ENCODE peak calls at places on chromosome 4, in eight cellular contexts. F is NCI-H1092 treated with DMSO at 0.1 percent for 48 hours; S is GDM1; P is colonic mucosa; H is fibroblast of mammary gland; K is CD8-positive, alpha-beta memory T cell; A is fibroblast of gingiva; O is cardiac muscle cell. I is an unnamed sample.

GRCh38 chr4:156771171-156771837 is 200.3 kb downstream of the PDGFC start:
- DNase-seq in H (peak; percentile 85), K (no peak), F (no peak), O (peak; percentile 67), P (no peak), S (no peak), A (peak; percentile 94), I (peak; percentile 86)

GRCh38 chr4:184344899-184345572 is 127.4 kb upstream of the ENPP6 start:
- DNase-seq in P (no peak), F (no peak), S (no peak), H (no peak), K (no peak), A (no peak), O (no peak), I (no peak)

GRCh38 chr4:79576480-79576803 is 168.4 kb upstream of the GK2 start:
- DNase-seq in P (no peak), A (peak; percentile 41), H (peak; percentile 49), K (no peak), F (peak; percentile 68), O (peak; percentile 68), S (peak; percentile 37), I (peak; percentile 45)

GRCh38 chr4:54067163-54067562 is 2.8 kb upstream of the CHIC2 start:
- DNase-seq in F (no peak), A (peak; percentile 68), K (no peak), S (no peak), P (peak; percentile 86), O (peak; percentile 81), H (peak; percentile 95), I (peak; percentile 90)

GRCh38 chr4:165325732-165326512 is 1.5 kb upstream of the MSMO1 start:
- DNase-seq in H (peak; percentile 93), A (peak; percentile 52), O (peak; percentile 88), F (no peak), S (no peak), P (no peak), K (no peak), I (peak; percentile 81)

GRCh38 chr4:154958621-154959358 is 177.7 kb downstream of the RBM46 start:
- DNase-seq in K (no peak), P (peak; percentile 19), A (peak; percentile 29), S (no peak), F (no peak), H (peak; percentile 66), O (peak; percentile 69), I (no peak)

GRCh38 chr4:121950680-121951569 is 935 bp downstream of the TRPC3 start:
- DNase-seq in O (peak; percentile 11), F (no peak), S (no peak), K (peak; percentile 1), P (peak; percentile 26), H (no peak), A (peak; percentile 11), I (no peak)

GRCh38 chr4:125303058-125303457 is 11.7 kb upstream of the FAT4 start:
- DNase-seq in F (no peak), O (no peak), H (peak; percentile 35), P (no peak), K (no peak), A (peak; percentile 44), S (no peak), I (peak; percentile 55)

GRCh38 chr4:47590325-47590724 is 105.2 kb downstream of the ATP10D start:
- DNase-seq in P (no peak), F (no peak), O (no peak), H (no peak), S (no peak), A (no peak), K (no peak), I (no peak)

GRCh38 chr4:40462326-40462725 is 127.2 kb downstream of the CHRNA9 start:
- DNase-seq in H (no peak), O (no peak), F (peak; percentile 78), P (no peak), A (no peak), S (no peak), K (no peak), I (no peak)

I was measured in foreskin fibroblast.